ENCODE peak calls at places on chromosomes 3 and 15, in seven cellular contexts. X is endothelial cell of umbilical vein; V is gastrocnemius medialis; G is hepatocyte; E is transverse colon; S is upper lobe of right lung; I is CD8-positive, alpha-beta T cell. H is an unnamed sample.

GRCh38 chr3:125033135-125033534 is 22.7 kb downstream of the HEG1 start:
- DNase-seq in X (peak; percentile 42), V (no peak), G (no peak), E (no peak), S (no peak), I (no peak), H (no peak)

GRCh38 chr15:65363306-65363705 is 14.5 kb downstream of the IGDCC3 start:
- DNase-seq in X (no peak), V (no peak), G (no peak), E (no peak), S (peak; percentile 37), I (no peak), H (no peak)

GRCh38 chr15:23035964-23036566 is 3.3 kb downstream of the TUBGCP5 start:
- DNase-seq in X (peak; percentile 46), V (no peak), G (peak; percentile 57), E (peak; percentile 29), S (no peak), I (peak; percentile 35), H (no peak)

GRCh38 chr15:66714543-66714981 is 12.5 kb downstream of the SMAD6 start:
- DNase-seq in X (peak; percentile 34), V (no peak), G (peak; percentile 49), E (no peak), S (no peak), I (no peak), H (no peak)

GRCh38 chr3:43726511-43726910 is 35.8 kb downstream of the ABHD5 start:
- DNase-seq in X (no peak), V (no peak), G (no peak), E (no peak), S (no peak), I (no peak), H (no peak)

GRCh38 chr3:70943886-70944285 is 631.4 kb upstream of the MDFIC2 start:
- DNase-seq in X (no peak), V (no peak), G (no peak), E (no peak), S (no peak), I (no peak), H (no peak)

GRCh38 chr15:67865331-67865730 is 25.5 kb upstream of the RNU6-1 start:
- DNase-seq in X (no peak), V (no peak), G (no peak), E (no peak), S (no peak), I (no peak), H (no peak)

GRCh38 chr3:145013931-145014330 is 1042.3 kb downstream of the DIPK2A start:
- DNase-seq in X (no peak), V (no peak), G (no peak), E (no peak), S (no peak), I (no peak), H (no peak)

GRCh38 chr15:48086162-48086561 is 34.6 kb upstream of the SLC24A5 start:
- DNase-seq in X (no peak), V (no peak), G (no peak), E (no peak), S (no peak), I (no peak), H (no peak)

GRCh38 chr15:86077070-86077469 is 2.6 kb upstream of the AGBL1 start:
- DNase-seq in X (no peak), V (no peak), G (no peak), E (no peak), S (no peak), I (no peak), H (no peak)

GRCh38 chr15:32784571-32784970 is 66.8 kb downstream of the GREM1 start:
- DNase-seq in X (no peak), V (no peak), G (no peak), E (no peak), S (no peak), I (no peak), H (no peak)

GRCh38 chr3:186534113-186534669 is 10.0 kb downstream of the CRYGS start:
- DNase-seq in X (no peak), V (no peak), G (no peak), E (no peak), S (no peak), I (peak; percentile 36), H (no peak)

GRCh38 chr3:52195823-52196331 is 2.1 kb upstream of the ALAS1 start:
- DNase-seq in X (peak; percentile 29), V (no peak), G (no peak), E (peak; percentile 24), S (no peak), I (no peak), H (no peak)
- H3K27ac ChIP-seq in X (no peak overlapping the region), V (peak overlapping the region; percentile 32), G (peak overlapping the region; percentile 91), E (peak overlapping the region; percentile 93), S (peak overlapping the region; percentile 90), I (no peak overlapping the region), H (peak overlapping the region; percentile 38)

GRCh38 chr3:123361019-123361418 is 87.9 kb downstream of the ADCY5 start:
- DNase-seq in X (no peak), V (no peak), G (no peak), E (no peak), S (no peak), I (no peak), H (no peak)
- H3K27ac ChIP-seq in X (no peak overlapping the region), V (no peak overlapping the region), G (no peak overlapping the region), E (no peak overlapping the region), S (no peak overlapping the region), I (no peak overlapping the region), H (no peak overlapping the region)

GRCh38 chr3:153146191-153147053 is 15.6 kb upstream of the RAP2B start:
- DNase-seq in X (no peak), V (no peak), G (no peak), E (no peak), S (no peak), I (no peak), H (no peak)

GRCh38 chr3:153142961-153143360 is 19.1 kb upstream of the RAP2B start:
- DNase-seq in X (no peak), V (no peak), G (no peak), E (no peak), S (no peak), I (no peak), H (no peak)

GRCh38 chr3:153151037-153151436 is 11.0 kb upstream of the RAP2B start:
- DNase-seq in X (no peak), V (no peak), G (no peak), E (no peak), S (no peak), I (no peak), H (no peak)

GRCh38 chr3:153144779-153145178 is 17.2 kb upstream of the RAP2B start:
- DNase-seq in X (peak; percentile 64), V (no peak), G (no peak), E (no peak), S (no peak), I (no peak), H (no peak)

GRCh38 chr3:153145454-153145853 is 16.6 kb upstream of the RAP2B start:
- DNase-seq in X (no peak), V (no peak), G (no peak), E (no peak), S (no peak), I (no peak), H (no peak)
- H3K27ac ChIP-seq in X (peak overlapping the region; percentile 45), V (no peak overlapping the region), G (peak overlapping the region; percentile 7), E (no peak overlapping the region), S (no peak overlapping the region), I (no peak overlapping the region), H (peak overlapping the region; percentile 78)

GRCh38 chr3:58340594-58341244 is 8.0 kb downstream of the PXK start:
- DNase-seq in X (no peak), V (no peak), G (no peak), E (no peak), S (no peak), I (no peak), H (no peak)

GRCh38 chr3:58346368-58346767 is 13.7 kb downstream of the PXK start:
- DNase-seq in X (no peak), V (no peak), G (no peak), E (no peak), S (no peak), I (no peak), H (no peak)

GRCh38 chr3:58345457-58345856 is 12.8 kb downstream of the PXK start:
- DNase-seq in X (no peak), V (no peak), G (no peak), E (no peak), S (no peak), I (no peak), H (no peak)

GRCh38 chr3:58341376-58341775 is 8.7 kb downstream of the PXK start:
- DNase-seq in X (no peak), V (no peak), G (no peak), E (no peak), S (no peak), I (no peak), H (no peak)

GRCh38 chr3:58342676-58343075 is 10.0 kb downstream of the PXK start:
- DNase-seq in X (no peak), V (no peak), G (no peak), E (no peak), S (no peak), I (no peak), H (no peak)
- H3K27ac ChIP-seq in X (no peak overlapping the region), V (no peak overlapping the region), G (no peak overlapping the region), E (no peak overlapping the region), S (no peak overlapping the region), I (no peak overlapping the region), H (no peak overlapping the region)

DNA sequence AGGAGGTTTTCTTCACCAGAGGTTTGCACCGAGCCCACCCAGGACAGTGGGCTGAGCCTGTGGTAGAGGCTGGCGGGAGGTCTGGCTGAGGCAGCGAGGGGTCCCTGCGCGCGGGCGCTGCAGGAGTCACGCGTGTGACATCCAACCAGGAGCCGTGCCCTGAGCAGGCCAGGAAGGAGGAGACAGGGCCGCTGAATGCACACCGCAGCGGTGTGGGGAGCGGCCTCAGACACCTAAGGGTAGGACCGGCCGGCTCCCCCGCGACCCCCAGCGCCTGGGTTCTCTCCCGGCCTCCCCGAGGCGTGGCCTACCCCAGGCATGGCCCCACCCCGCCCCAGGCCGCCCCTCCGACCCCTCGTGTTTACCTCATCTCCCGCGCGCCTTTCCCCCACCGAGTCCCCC is 412 bp downstream of the SLC41A3 start:
- DNase-seq in X (peak; percentile 18), V (peak; percentile 45), G (peak; percentile 71), E (peak; percentile 51), S (peak; percentile 76), I (no peak), H (no peak)
- H3K27ac ChIP-seq in X (peak overlapping the region; percentile 41), V (peak overlapping the region; percentile 97), G (peak overlapping the region; percentile 89), E (peak overlapping the region; percentile 94), S (peak overlapping the region; percentile 86), I (peak overlapping the region; percentile 80), H (peak overlapping the region; percentile 69)

GRCh38 chr3:51717446-51717845 is 10.6 kb downstream of the GRM2 start:
- DNase-seq in X (no peak), V (no peak), G (peak; percentile 1), E (no peak), S (no peak), I (no peak), H (no peak)
- H3K27ac ChIP-seq in X (no peak overlapping the region), V (no peak overlapping the region), G (no peak overlapping the region), E (no peak overlapping the region), S (no peak overlapping the region), I (no peak overlapping the region), H (no peak overlapping the region)

H was measured in epithelial cell of prostate.